ENCODE peak calls at places on chromosomes 2 and 18, in four cellular contexts. One of them, this sample, is unnamed.
A peak's percentile ranks its signal among the peaks of the same experiment; 100 is the strongest.

GRCh38 chr2:132752421-132753206 is 82.6 kb upstream of the LYPD1 start:
- DNase-seq in H9: no peak
- DNase-seq in neuronal stem cell: no peak
- DNase-seq in mesenchymal stem cell: no peak
- DNase-seq in this sample: no peak

GRCh38 chr2:200225943-200226342 is 80.5 kb upstream of the SPATS2L start:
- DNase-seq in H9: no peak
- DNase-seq in neuronal stem cell: no peak
- DNase-seq in mesenchymal stem cell: no peak
- DNase-seq in this sample: no peak

GRCh38 chr2:232931636-232932035 is 61.6 kb downstream of the SNORC start:
- DNase-seq in H9: no peak
- DNase-seq in neuronal stem cell: no peak
- DNase-seq in mesenchymal stem cell: no peak
- DNase-seq in this sample: no peak

GRCh38 chr18:75203456-75204261 is 5.3 kb downstream of the PTGR3 start:
- DNase-seq in H9: no peak
- DNase-seq in neuronal stem cell: no peak
- DNase-seq in mesenchymal stem cell: no peak
- DNase-seq in this sample: no peak

GRCh38 chr18:23650963-23651927 is 11.5 kb downstream of the ANKRD29 start:
- DNase-seq in H9: no peak
- DNase-seq in neuronal stem cell: no peak
- DNase-seq in mesenchymal stem cell: peak; percentile 21
- DNase-seq in this sample: peak; percentile 84

GRCh38 chr18:4639628-4640310 is 184.7 kb upstream of the DLGAP1 start:
- DNase-seq in H9: no peak
- DNase-seq in neuronal stem cell: no peak
- DNase-seq in mesenchymal stem cell: no peak
- DNase-seq in this sample: no peak

GRCh38 chr2:42598656-42599267 is 30.3 kb downstream of the MTA3 start:
- DNase-seq in H9: no peak
- DNase-seq in neuronal stem cell: no peak
- DNase-seq in mesenchymal stem cell: no peak
- DNase-seq in this sample: no peak

GRCh38 chr18:79672490-79673276 is 6.9 kb upstream of the CTDP1 start:
- DNase-seq in H9: no peak
- DNase-seq in neuronal stem cell: no peak
- DNase-seq in mesenchymal stem cell: no peak
- DNase-seq in this sample: no peak

GRCh38 chr2:226256709-226257401 is 542.8 kb downstream of the IRS1 start:
- DNase-seq in H9: no peak
- DNase-seq in neuronal stem cell: no peak
- DNase-seq in mesenchymal stem cell: no peak
- DNase-seq in this sample: no peak

GRCh38 chr2:54143780-54144179 is 28.4 kb downstream of the ACYP2 start:
- DNase-seq in H9: no peak
- DNase-seq in neuronal stem cell: no peak
- DNase-seq in mesenchymal stem cell: no peak
- DNase-seq in this sample: no peak

GRCh38 chr2:158381978-158382377 is 74.6 kb downstream of the CCDC148 start:
- DNase-seq in H9: no peak
- DNase-seq in neuronal stem cell: no peak
- DNase-seq in mesenchymal stem cell: no peak
- DNase-seq in this sample: no peak

GRCh38 chr2:45652090-45653050 is 895 bp downstream of the PRKCE start:
- DNase-seq in H9: peak; percentile 44
- DNase-seq in neuronal stem cell: no peak
- DNase-seq in mesenchymal stem cell: peak; percentile 54
- DNase-seq in this sample: no peak

GRCh38 chr18:54924948-54925347 is 34.3 kb downstream of the CCDC68 start:
- DNase-seq in H9: no peak
- DNase-seq in neuronal stem cell: no peak
- DNase-seq in mesenchymal stem cell: peak; percentile 27
- DNase-seq in this sample: no peak

GRCh38 chr2:126880825-126881224 is 17.9 kb upstream of the TEX51 start:
- DNase-seq in H9: no peak
- DNase-seq in neuronal stem cell: no peak
- DNase-seq in mesenchymal stem cell: no peak
- DNase-seq in this sample: no peak

GRCh38 chr2:241074065-241074818 is 27.8 kb downstream of the MTERF4 start:
- DNase-seq in H9: no peak
- DNase-seq in neuronal stem cell: no peak
- DNase-seq in mesenchymal stem cell: no peak
- DNase-seq in this sample: no peak

GRCh38 chr2:153403937-153404336 is 74.6 kb downstream of the RPRM start:
- DNase-seq in H9: no peak
- DNase-seq in neuronal stem cell: no peak
- DNase-seq in mesenchymal stem cell: no peak
- DNase-seq in this sample: no peak

GRCh38 chr2:182866461-182867369 is at the start of gene FRZB:
- DNase-seq in H9: peak; percentile 73
- DNase-seq in neuronal stem cell: peak; percentile 82
- DNase-seq in mesenchymal stem cell: peak; percentile 90
- DNase-seq in this sample: peak; percentile 9

GRCh38 chr2:233430091-233430490 is 75.8 kb downstream of the DGKD start:
- DNase-seq in H9: no peak
- DNase-seq in neuronal stem cell: no peak
- DNase-seq in mesenchymal stem cell: peak; percentile 76
- DNase-seq in this sample: peak; percentile 72

GRCh38 chr18:2627821-2628276 is 27.7 kb upstream of the SMCHD1 start:
- DNase-seq in H9: no peak
- DNase-seq in neuronal stem cell: no peak
- DNase-seq in mesenchymal stem cell: peak; percentile 32
- DNase-seq in this sample: peak; percentile 42

GRCh38 chr2:44553456-44553855 is 191.7 kb downstream of the CAMKMT start:
- DNase-seq in H9: no peak
- DNase-seq in neuronal stem cell: no peak
- DNase-seq in mesenchymal stem cell: peak; percentile 41
- DNase-seq in this sample: peak; percentile 45

GRCh38 chr2:11750422-11750821 is 4.0 kb downstream of the LPIN1 start:
- DNase-seq in H9: no peak
- DNase-seq in neuronal stem cell: no peak
- DNase-seq in mesenchymal stem cell: peak; percentile 24
- DNase-seq in this sample: peak; percentile 32

GRCh38 chr18:77110936-77111335 is 21.6 kb downstream of the MBP start:
- DNase-seq in H9: no peak
- DNase-seq in neuronal stem cell: no peak
- DNase-seq in mesenchymal stem cell: no peak
- DNase-seq in this sample: no peak

GRCh38 chr18:77110400-77110799 is 22.2 kb downstream of the MBP start:
- DNase-seq in H9: no peak
- DNase-seq in neuronal stem cell: no peak
- DNase-seq in mesenchymal stem cell: no peak
- DNase-seq in this sample: no peak

GRCh38 chr18:77113361-77114069 is 19.1 kb downstream of the MBP start:
- DNase-seq in H9: no peak
- DNase-seq in neuronal stem cell: no peak
- DNase-seq in mesenchymal stem cell: no peak
- DNase-seq in this sample: no peak

GRCh38 chr18:77112161-77112801 is 20.3 kb downstream of the MBP start:
- DNase-seq in H9: no peak
- DNase-seq in neuronal stem cell: no peak
- DNase-seq in mesenchymal stem cell: no peak
- DNase-seq in this sample: no peak

GRCh38 chr18:77111449-77112160 is 21.0 kb downstream of the MBP start:
- DNase-seq in H9: no peak
- DNase-seq in neuronal stem cell: no peak
- DNase-seq in mesenchymal stem cell: no peak
- DNase-seq in this sample: no peak
- H2BK12ac ChIP-seq in H9: no peak overlapping the region
- H2BK12ac ChIP-seq in neuronal stem cell: no peak overlapping the region
- H2BK12ac ChIP-seq in mesenchymal stem cell: peak overlapping the region; percentile 69
- H2BK12ac ChIP-seq in this sample: no peak overlapping the region

DNA sequence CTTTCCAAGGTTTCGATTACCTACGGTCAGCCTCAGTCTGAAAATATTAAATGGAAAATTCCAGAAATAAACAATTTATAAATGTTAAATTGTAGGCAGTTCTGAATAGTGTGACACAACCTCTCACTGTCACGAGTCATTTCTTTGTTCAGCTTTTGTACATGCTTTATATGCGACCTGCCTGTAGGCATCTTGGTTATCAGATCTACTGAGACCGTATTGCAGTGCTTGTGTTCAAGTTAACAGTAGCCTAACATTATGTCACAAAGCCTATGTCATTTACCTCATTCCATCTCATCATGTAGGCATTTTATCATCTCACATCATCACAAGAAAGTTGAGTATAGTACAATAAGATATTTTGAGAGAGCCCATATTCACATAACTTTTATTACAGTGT is 77.3 kb downstream of the LYPD6B start:
- DNase-seq in H9: no peak
- DNase-seq in neuronal stem cell: no peak
- DNase-seq in mesenchymal stem cell: no peak
- DNase-seq in this sample: peak; percentile 91
- H2BK12ac ChIP-seq in H9: no peak overlapping the region
- H2BK12ac ChIP-seq in neuronal stem cell: no peak overlapping the region
- H2BK12ac ChIP-seq in mesenchymal stem cell: no peak overlapping the region
- H2BK12ac ChIP-seq in this sample: no peak overlapping the region

GRCh38 chr2:39881494-39881893 is 102.4 kb upstream of the THUMPD2 start:
- DNase-seq in H9: no peak
- DNase-seq in neuronal stem cell: no peak
- DNase-seq in mesenchymal stem cell: peak; percentile 27
- DNase-seq in this sample: no peak

DNA sequence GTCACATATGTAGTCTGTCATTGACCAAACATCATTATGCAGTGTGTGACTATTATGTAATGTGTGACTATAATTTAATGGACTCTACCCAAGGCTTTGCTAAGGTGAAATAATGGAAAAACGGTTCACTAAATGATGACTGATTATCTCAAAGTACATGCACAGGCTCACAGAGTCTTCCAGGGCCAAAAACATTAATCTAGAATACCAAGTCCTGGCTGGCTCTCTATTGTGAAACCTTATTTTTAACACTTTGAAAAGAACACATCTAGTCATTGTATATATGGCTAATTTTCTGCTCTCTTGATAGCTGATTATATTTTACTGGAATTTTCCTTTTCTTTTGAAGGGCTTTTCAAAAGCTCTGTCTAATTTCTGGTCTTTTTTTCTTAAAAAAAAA is 102.9 kb upstream of the THUMPD2 start:
- DNase-seq in H9: no peak
- DNase-seq in neuronal stem cell: no peak
- DNase-seq in mesenchymal stem cell: peak; percentile 6
- DNase-seq in this sample: no peak
- H2BK12ac ChIP-seq in H9: no peak overlapping the region
- H2BK12ac ChIP-seq in neuronal stem cell: no peak overlapping the region
- H2BK12ac ChIP-seq in mesenchymal stem cell: no peak overlapping the region
- H2BK12ac ChIP-seq in this sample: no peak overlapping the region

GRCh38 chr2:218578272-218578877 is 9.7 kb downstream of the CNOT9 start:
- DNase-seq in H9: no peak
- DNase-seq in neuronal stem cell: no peak
- DNase-seq in mesenchymal stem cell: no peak
- DNase-seq in this sample: peak; percentile 16

GRCh38 chr2:218577482-218578220 is 9.0 kb downstream of the CNOT9 start:
- DNase-seq in H9: no peak
- DNase-seq in neuronal stem cell: no peak
- DNase-seq in mesenchymal stem cell: no peak
- DNase-seq in this sample: no peak

GRCh38 chr2:218582085-218582484 is 13.4 kb downstream of the CNOT9 start:
- DNase-seq in H9: no peak
- DNase-seq in neuronal stem cell: no peak
- DNase-seq in mesenchymal stem cell: peak; percentile 50
- DNase-seq in this sample: no peak

DNA sequence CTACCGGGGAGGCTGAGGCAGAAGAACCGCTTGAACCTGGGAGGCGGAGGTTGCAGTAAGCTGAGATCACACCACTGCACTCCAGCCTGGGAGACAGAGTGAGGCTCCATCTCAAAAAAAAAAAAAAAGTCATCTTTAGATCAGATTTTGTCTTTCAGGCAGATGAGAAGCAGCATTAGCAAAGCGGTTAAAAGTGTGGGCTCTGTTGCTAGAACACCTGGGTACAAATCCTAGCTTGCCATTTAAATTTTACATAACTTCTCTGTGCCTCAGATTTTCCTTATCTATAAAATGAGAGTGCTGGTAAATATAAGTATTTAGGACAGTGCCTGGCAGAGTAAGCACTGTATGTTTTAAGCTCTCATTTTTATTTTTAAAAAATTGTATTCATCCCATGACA is 8.2 kb downstream of the CNOT9 start:
- DNase-seq in H9: no peak
- DNase-seq in neuronal stem cell: no peak
- DNase-seq in mesenchymal stem cell: no peak
- DNase-seq in this sample: no peak
- H2BK12ac ChIP-seq in H9: no peak overlapping the region
- H2BK12ac ChIP-seq in neuronal stem cell: no peak overlapping the region
- H2BK12ac ChIP-seq in mesenchymal stem cell: no peak overlapping the region
- H2BK12ac ChIP-seq in this sample: no peak overlapping the region

This sample was measured in trophoblast cell.